ENCODE peak calls at places on chromosomes 1 and 21, in five cellular contexts. G is endothelial cell, B is HCT116, Q is heart left ventricle, I is thoracic aorta. O is an unnamed sample.

GRCh38 chr1:58402444-58402843 is 144.1 kb downstream of the OMA1 start:
- DNase-seq in G (no peak), B (no peak), Q (no peak), I (no peak), O (no peak)

GRCh38 chr1:7265771-7266371 is 480.6 kb downstream of the CAMTA1 start:
- DNase-seq in G (no peak), B (peak), Q (no peak), I (no peak), O (no peak)

GRCh38 chr1:158035976-158036583 is 42.6 kb downstream of the KIRREL1 start:
- DNase-seq in G (no peak), B (peak), Q (peak), I (no peak), O (peak)

GRCh38 chr1:222167111-222167510 is 380.8 kb downstream of the HHIPL2 start:
- DNase-seq in G (peak), B (peak), Q (no peak), I (no peak), O (peak)

GRCh38 chr1:202105571-202106339 is 17.0 kb upstream of the GPR37L1 start:
- DNase-seq in G (no peak), B (peak), Q (no peak), I (no peak), O (peak)

GRCh38 chr1:228750915-228751314 is 15.6 kb downstream of the RHOU start:
- DNase-seq in G (no peak), B (no peak), Q (no peak), I (no peak), O (no peak)

GRCh38 chr1:211859405-211859804 is 28.8 kb upstream of the LPGAT1 start:
- DNase-seq in G (no peak), B (no peak), Q (no peak), I (no peak), O (no peak)

GRCh38 chr21:35982717-35983116 is 77.6 kb downstream of the SETD4 start:
- DNase-seq in G (no peak), B (no peak), Q (no peak), I (no peak), O (no peak)

GRCh38 chr1:159790237-159790917 is 9.6 kb downstream of the DUSP23 start:
- DNase-seq in G (peak), B (peak), Q (no peak), I (no peak), O (peak)

GRCh38 chr1:9066945-9067807 is 2.3 kb downstream of the SLC2A5 start:
- DNase-seq in G (no peak), B (no peak), Q (peak), I (no peak), O (no peak)

GRCh38 chr1:200048244-200048643 is 20.7 kb downstream of the NR5A2 start:
- DNase-seq in G (no peak), B (no peak), Q (no peak), I (no peak), O (no peak)

GRCh38 chr21:16536661-16537359 is 807.0 kb downstream of the USP25 start:
- DNase-seq in G (no peak), B (no peak), Q (no peak), I (no peak), O (no peak)

GRCh38 chr21:36707763-36708511 is 9.0 kb downstream of the SIM2 start:
- DNase-seq in G (no peak), B (no peak), Q (peak), I (no peak), O (no peak)

GRCh38 chr1:68528243-68528642 is 31.4 kb upstream of the DEPDC1 start:
- DNase-seq in G (no peak), B (no peak), Q (no peak), I (no peak), O (no peak)

GRCh38 chr1:10471411-10472219 is 714 bp downstream of the DFFA start:
- DNase-seq in G (peak), B (no peak), Q (no peak), I (no peak), O (peak)

GRCh38 chr1:228983661-228984060 is 248.4 kb downstream of the RHOU start:
- DNase-seq in G (no peak), B (no peak), Q (no peak), I (no peak), O (no peak)

GRCh38 chr1:97919568-97920261 is 1.1 kb downstream of the DPYD start:
- DNase-seq in G (no peak), B (no peak), Q (no peak), I (no peak), O (no peak)

GRCh38 chr1:212188599-212189351 is 96.4 kb upstream of the PPP2R5A start:
- DNase-seq in G (no peak), B (no peak), Q (no peak), I (no peak), O (no peak)

GRCh38 chr1:55053265-55053954 is 14.1 kb downstream of the PCSK9 start:
- DNase-seq in G (no peak), B (no peak), Q (no peak), I (no peak), O (no peak)

GRCh38 chr1:107949467-107950253 is 15.3 kb downstream of the VAV3 start:
- DNase-seq in G (no peak), B (no peak), Q (no peak), I (no peak), O (no peak)

GRCh38 chr21:40179167-40179566 is 311.9 kb downstream of the PCP4 start:
- DNase-seq in G (no peak), B (no peak), Q (no peak), I (no peak), O (no peak)

GRCh38 chr1:151537112-151537511 is 3.0 kb upstream of the TUFT1 start:
- DNase-seq in G (no peak), B (no peak), Q (no peak), I (no peak), O (no peak)

GRCh38 chr1:222654849-222655248 is 37.0 kb downstream of the MIA3 start:
- DNase-seq in G (no peak), B (no peak), Q (peak), I (no peak), O (no peak)

GRCh38 chr21:45457832-45458172 is 52.8 kb downstream of the COL18A1 start:
- DNase-seq in G (no peak), B (no peak), Q (no peak), I (no peak), O (no peak)

GRCh38 chr1:4107291-4107690 is 207.2 kb upstream of the C1orf174 start:
- DNase-seq in G (no peak), B (no peak), Q (no peak), I (no peak), O (no peak)

GRCh38 chr1:13513063-13513884 is 529 bp downstream of the LRRC38 start:
- DNase-seq in G (no peak), B (no peak), Q (no peak), I (no peak), O (peak)

GRCh38 chr21:30880914-30881313 is 466 bp downstream of the KRTAP11-1 start:
- DNase-seq in G (no peak), B (no peak), Q (no peak), I (no peak), O (no peak)

GRCh38 chr1:61955261-61955660 is 213.0 kb downstream of the PATJ start:
- DNase-seq in G (no peak), B (no peak), Q (no peak), I (no peak), O (no peak)

GRCh38 chr1:61951731-61952585 is 209.7 kb downstream of the PATJ start:
- DNase-seq in G (no peak), B (no peak), Q (peak), I (no peak), O (no peak)

GRCh38 chr1:61952675-61953074 is 210.4 kb downstream of the PATJ start:
- DNase-seq in G (no peak), B (no peak), Q (no peak), I (no peak), O (no peak)

GRCh38 chr1:61953790-61954150 is 211.5 kb downstream of the PATJ start:
- DNase-seq in G (no peak), B (no peak), Q (no peak), I (no peak), O (no peak)

DNA sequence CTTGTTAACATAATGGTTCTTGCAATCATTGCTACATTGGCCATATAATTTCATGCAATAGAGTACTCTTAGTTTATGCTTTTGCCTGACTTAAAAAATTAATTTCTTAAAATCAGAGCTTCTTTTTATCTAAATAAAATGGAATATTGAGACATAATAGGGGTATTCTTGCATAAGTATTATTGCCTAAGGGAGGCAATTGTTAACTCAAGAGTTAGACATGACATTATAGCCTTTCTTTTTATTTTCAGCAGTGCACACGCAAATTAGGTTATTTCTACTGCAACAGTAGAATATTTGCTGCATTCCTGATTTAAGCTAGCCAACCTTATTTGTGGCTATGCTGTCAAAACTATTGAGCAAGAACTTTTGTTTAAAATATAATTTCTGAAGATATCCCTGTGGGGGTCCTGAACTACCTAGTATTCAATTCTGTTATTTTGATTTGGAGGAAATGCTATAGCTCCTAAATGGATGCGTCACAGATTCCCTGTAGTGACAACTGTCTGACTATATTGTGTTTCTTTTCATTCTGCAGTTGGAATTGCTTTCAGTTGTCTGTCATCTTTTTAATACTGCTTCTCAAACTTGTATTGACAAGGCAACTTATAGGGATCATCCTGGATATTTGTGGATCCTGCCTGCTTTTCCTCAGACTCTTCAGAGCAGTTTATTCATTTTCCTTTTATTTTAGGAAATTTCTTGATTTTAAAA is 211.0 kb downstream of the PATJ start:
- DNase-seq in G (no peak), B (no peak), Q (no peak), I (no peak), O (no peak)
- TF ChIP-seq CTCF in G (no peak), B (no peak), Q (no peak), I (no peak), O (no peak)

DNA sequence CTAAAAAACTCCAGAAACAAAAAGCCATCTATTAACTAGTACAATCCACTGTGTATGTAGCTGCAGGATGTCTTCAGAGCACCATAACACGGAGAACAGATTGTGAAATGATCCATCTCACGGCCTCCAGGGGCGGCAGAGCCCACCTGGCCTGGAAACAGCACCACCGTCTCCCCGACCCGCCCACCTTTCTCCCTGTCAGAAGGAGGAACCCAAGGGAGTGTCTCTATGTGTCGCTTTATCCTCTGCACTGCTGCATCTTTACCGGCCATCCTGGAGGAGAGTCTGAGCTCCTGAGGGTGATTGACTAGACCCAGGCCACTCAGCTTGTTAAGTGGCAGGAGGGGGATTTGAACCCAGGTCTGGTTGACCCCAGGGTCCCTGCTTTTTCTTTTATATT is 405.0 kb downstream of the MATN1 start:
- DNase-seq in G (no peak), B (no peak), Q (no peak), I (no peak), O (no peak)
- TF ChIP-seq CTCF in G (no peak), B (no peak), Q (no peak), I (no peak), O (no peak)

GRCh38 chr1:35808376-35809155 is 750 bp downstream of the AGO4 start:
- DNase-seq in G (peak), B (no peak), Q (peak), I (no peak), O (no peak)

GRCh38 chr1:35809156-35810095 is 1.6 kb downstream of the AGO4 start:
- DNase-seq in G (no peak), B (no peak), Q (no peak), I (no peak), O (no peak)

GRCh38 chr1:35810096-35810860 is 2.5 kb downstream of the AGO4 start:
- DNase-seq in G (no peak), B (no peak), Q (no peak), I (no peak), O (no peak)

GRCh38 chr1:35807614-35808375 is at the start of gene AGO4:
- DNase-seq in G (peak), B (no peak), Q (peak), I (no peak), O (peak)
- TF ChIP-seq CTCF in G (no peak), B (no peak), Q (no peak), I (no peak), O (no peak)

DNA sequence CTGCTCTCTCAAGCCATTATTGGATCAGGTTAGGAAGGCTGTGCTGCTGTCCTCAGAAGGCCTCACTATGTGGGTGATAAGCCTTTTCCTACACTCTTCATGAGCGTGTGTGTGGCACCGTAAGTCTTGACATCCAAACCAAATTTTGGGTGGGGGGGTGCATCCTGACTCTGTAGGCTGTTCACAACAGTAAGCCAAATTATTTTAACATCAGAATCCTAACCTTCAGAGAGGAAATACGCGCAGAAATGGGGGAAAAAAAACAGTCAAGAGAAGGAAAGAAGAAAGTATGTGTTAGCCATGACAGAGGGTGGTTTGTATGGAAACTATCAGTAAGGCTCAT is 21.0 kb downstream of the STPG1 start:
- DNase-seq in G (no peak), B (no peak), Q (no peak), I (no peak), O (no peak)
- TF ChIP-seq CTCF in G (no peak), B (peak), Q (peak), I (no peak), O (peak)

GRCh38 chr1:84603941-84604830 is 29.9 kb upstream of the CTBS start:
- DNase-seq in G (no peak), B (peak), Q (peak), I (peak), O (no peak)
- TF ChIP-seq CTCF in G (no peak), B (peak), Q (peak), I (peak), O (no peak)